ENCODE peak calls at places on chromosome 20, in six cellular contexts. M, O, B, P, H and X are unnamed samples.
A peak's percentile ranks its signal among the peaks of the same experiment; 100 is the strongest.

GRCh38 chr20:58554541-58554940 is 39.3 kb upstream of the APCDD1L start:
- ATAC-seq in P (no peak), O (no peak), B (no peak), M (no peak), H (no peak), X (no peak)

GRCh38 chr20:1134355-1134754 is 16.0 kb downstream of the PSMF1 start:
- ATAC-seq in M (no peak), B (no peak), P (no peak), H (no peak), O (no peak), X (no peak)

GRCh38 chr20:17648782-17649730 is 33.0 kb downstream of the RRBP1 start:
- ATAC-seq in O (peak; percentile 39), P (peak; percentile 69), H (peak; percentile 13), B (peak; percentile 67), M (peak; percentile 74), X (no peak)

GRCh38 chr20:34724172-34724571 is 20.0 kb downstream of the TP53INP2 start:
- ATAC-seq in M (no peak), O (no peak), B (no peak), P (no peak), H (peak; percentile 48), X (no peak)

GRCh38 chr20:50284811-50285375 is 94.3 kb downstream of the CEBPB start:
- ATAC-seq in O (no peak), B (no peak), M (peak; percentile 2), H (peak; percentile 3), P (peak; percentile 32), X (no peak)

GRCh38 chr20:62063981-62064787 is 1.5 kb downstream of the TAF4 start:
- ATAC-seq in H (peak; percentile 62), O (peak; percentile 1), P (no peak), M (no peak), B (no peak), X (no peak)

GRCh38 chr20:1287787-1288569 is 21.9 kb downstream of the SNPH start:
- ATAC-seq in M (no peak), H (no peak), O (no peak), B (no peak), P (no peak), X (no peak)

GRCh38 chr20:64100566-64100888 is 6.8 kb downstream of the NPBWR2 start:
- ATAC-seq in M (no peak), H (no peak), B (no peak), O (no peak), P (peak; percentile 9), X (no peak)

GRCh38 chr20:54221996-54222890 is 14.4 kb downstream of the PFDN4 start:
- ATAC-seq in O (no peak), M (no peak), B (no peak), H (peak; percentile 14), P (no peak), X (no peak)

GRCh38 chr20:50810063-50810462 is 15.2 kb downstream of the BCAS4 start:
- ATAC-seq in M (no peak), O (no peak), P (no peak), H (no peak), B (no peak), X (no peak)

GRCh38 chr20:37290158-37290810 is 829 bp downstream of the MANBAL start:
- ATAC-seq in M (no peak), P (no peak), B (peak; percentile 20), O (no peak), H (peak; percentile 13), X (no peak)

GRCh38 chr20:12925863-12926547 is 82.8 kb upstream of the SPTLC3 start:
- ATAC-seq in O (no peak), M (no peak), P (no peak), H (peak; percentile 18), B (no peak), X (no peak)

GRCh38 chr20:12925214-12925755 is 83.5 kb upstream of the SPTLC3 start:
- ATAC-seq in O (peak; percentile 89), P (peak; percentile 98), M (peak; percentile 93), H (peak; percentile 84), B (no peak), X (peak; percentile 75)

GRCh38 chr20:12927489-12927888 is 81.3 kb upstream of the SPTLC3 start:
- ATAC-seq in O (no peak), M (no peak), H (no peak), B (no peak), P (no peak), X (no peak)

GRCh38 chr20:12928358-12928754 is 80.4 kb upstream of the SPTLC3 start:
- ATAC-seq in P (no peak), B (no peak), M (peak; percentile 12), O (no peak), H (peak; percentile 24), X (no peak)

DNA sequence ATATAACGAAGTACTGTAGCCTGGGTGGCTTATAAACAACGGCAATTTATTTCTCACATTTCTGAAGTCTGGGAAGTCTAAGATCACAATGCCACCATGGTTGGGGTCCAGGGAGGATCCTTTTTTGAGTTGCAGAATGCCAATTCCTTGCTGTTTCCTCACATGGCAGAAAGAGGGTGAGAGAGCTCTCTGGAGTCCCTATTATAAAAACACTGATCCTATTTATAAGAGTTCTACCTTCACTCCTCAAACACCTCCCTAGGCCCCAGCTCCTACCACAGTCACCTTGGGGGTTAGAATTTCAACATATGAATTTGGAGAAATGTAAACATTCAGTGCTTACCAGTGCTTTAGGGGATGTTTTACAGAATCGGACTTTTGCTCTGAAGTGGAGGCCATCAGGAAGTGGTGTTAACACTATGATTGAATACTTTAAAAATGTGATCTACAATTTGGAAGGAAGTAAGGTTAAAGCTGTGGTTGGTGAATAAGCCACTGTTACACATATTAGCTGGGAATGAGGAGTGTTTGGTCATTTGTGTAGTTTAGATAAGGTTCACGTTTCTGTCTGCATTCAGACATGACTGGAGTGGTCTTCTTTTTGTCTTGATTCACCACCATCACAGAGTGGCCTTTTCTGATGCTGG is 79.9 kb upstream of the SPTLC3 start:
- ATAC-seq in M (peak; percentile 19), B (no peak), H (peak; percentile 59), O (no peak), P (no peak), X (no peak)
- H3K4me3 ChIP-seq in M (no peak overlapping the region), B (no peak overlapping the region), H (no peak overlapping the region), O (no peak overlapping the region), P (no peak overlapping the region), X (no peak overlapping the region)

DNA sequence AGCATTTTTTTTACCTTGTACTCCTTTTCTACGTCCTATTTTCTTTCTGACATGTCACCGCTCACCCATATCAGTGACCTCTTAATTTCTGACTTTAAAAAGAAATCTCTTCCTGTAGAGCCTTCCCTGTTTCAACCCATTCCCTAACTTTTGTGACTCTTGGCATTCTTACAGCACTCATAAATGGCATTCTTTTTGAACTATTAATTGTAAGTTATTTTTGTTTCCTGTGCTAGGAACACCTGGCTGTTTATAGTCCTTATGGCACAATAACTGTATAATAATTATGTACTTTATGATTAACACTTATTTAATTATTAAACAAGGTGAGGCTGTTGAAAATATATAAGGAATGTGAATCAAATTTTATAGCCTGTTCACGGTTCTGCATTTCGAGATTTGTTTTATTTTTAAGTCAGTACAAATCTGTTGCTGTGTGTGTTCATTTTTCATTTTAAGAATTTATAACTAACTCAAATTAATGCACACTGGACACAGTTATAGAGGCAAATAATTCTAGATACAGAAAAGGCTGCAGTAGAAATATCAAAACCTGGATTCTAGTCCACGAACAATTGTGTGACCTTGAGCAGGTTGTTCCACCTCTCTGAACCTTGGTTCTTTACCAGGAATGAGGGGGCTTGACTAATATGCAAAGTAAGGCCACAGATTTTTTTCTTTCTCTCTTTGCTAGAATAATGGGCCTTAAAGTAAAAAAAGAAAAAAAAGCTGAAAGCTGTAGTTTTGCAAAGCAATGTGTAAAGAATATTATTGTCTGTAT is 1.5 kb downstream of the KIZ start:
- ATAC-seq in O (no peak), P (no peak), B (no peak), H (no peak), M (no peak), X (no peak)
- H3K4me1 ChIP-seq in O (peaks cover 7% of the 10 kb centered on the region), P (peaks cover 2% of the 10 kb centered on the region), B (peaks cover 19% of the 10 kb centered on the region), H (peaks cover 51% of the 10 kb centered on the region), M (peaks cover 10% of the 10 kb centered on the region), X (peaks cover 26% of the 10 kb centered on the region)

GRCh38 chr20:3685341-3685740 is 3.5 kb upstream of the ADAM33 start:
- ATAC-seq in H (no peak), P (no peak), M (no peak), B (no peak), O (no peak), X (no peak)

GRCh38 chr20:3689978-3690377 is 8.2 kb upstream of the ADAM33 start:
- ATAC-seq in P (no peak), H (no peak), M (no peak), B (no peak), O (no peak), X (no peak)

GRCh38 chr20:3690413-3690812 is 8.6 kb upstream of the ADAM33 start:
- ATAC-seq in M (no peak), P (no peak), O (no peak), B (no peak), H (no peak), X (no peak)

GRCh38 chr20:3687655-3688054 is 5.8 kb upstream of the ADAM33 start:
- ATAC-seq in H (peak; percentile 47), O (peak; percentile 84), P (peak; percentile 64), M (peak; percentile 87), B (peak; percentile 87), X (peak; percentile 75)

GRCh38 chr20:3686867-3687321 is 5.1 kb upstream of the ADAM33 start:
- ATAC-seq in B (peak; percentile 50), H (no peak), P (no peak), M (peak; percentile 32), O (peak; percentile 87), X (peak; percentile 89)
- TF ChIP-seq EP300 in B (no peak), H (no peak), P (no peak), M (no peak), O (no peak), X (no peak)

GRCh38 chr20:24470031-24470781 is 777 bp downstream of the SYNDIG1 start:
- ATAC-seq in B (no peak), H (no peak), P (no peak), M (peak; percentile 75), O (no peak), X (no peak)

GRCh38 chr20:24472426-24472825 is 3.0 kb downstream of the SYNDIG1 start:
- ATAC-seq in O (no peak), P (no peak), M (no peak), B (no peak), H (no peak), X (no peak)

GRCh38 chr20:24468401-24469115 is 871 bp upstream of the SYNDIG1 start:
- ATAC-seq in H (no peak), P (no peak), O (no peak), B (no peak), M (no peak), X (no peak)

GRCh38 chr20:24470782-24471582 is 1.6 kb downstream of the SYNDIG1 start:
- ATAC-seq in H (no peak), M (peak; percentile 7), O (no peak), P (no peak), B (no peak), X (no peak)

DNA sequence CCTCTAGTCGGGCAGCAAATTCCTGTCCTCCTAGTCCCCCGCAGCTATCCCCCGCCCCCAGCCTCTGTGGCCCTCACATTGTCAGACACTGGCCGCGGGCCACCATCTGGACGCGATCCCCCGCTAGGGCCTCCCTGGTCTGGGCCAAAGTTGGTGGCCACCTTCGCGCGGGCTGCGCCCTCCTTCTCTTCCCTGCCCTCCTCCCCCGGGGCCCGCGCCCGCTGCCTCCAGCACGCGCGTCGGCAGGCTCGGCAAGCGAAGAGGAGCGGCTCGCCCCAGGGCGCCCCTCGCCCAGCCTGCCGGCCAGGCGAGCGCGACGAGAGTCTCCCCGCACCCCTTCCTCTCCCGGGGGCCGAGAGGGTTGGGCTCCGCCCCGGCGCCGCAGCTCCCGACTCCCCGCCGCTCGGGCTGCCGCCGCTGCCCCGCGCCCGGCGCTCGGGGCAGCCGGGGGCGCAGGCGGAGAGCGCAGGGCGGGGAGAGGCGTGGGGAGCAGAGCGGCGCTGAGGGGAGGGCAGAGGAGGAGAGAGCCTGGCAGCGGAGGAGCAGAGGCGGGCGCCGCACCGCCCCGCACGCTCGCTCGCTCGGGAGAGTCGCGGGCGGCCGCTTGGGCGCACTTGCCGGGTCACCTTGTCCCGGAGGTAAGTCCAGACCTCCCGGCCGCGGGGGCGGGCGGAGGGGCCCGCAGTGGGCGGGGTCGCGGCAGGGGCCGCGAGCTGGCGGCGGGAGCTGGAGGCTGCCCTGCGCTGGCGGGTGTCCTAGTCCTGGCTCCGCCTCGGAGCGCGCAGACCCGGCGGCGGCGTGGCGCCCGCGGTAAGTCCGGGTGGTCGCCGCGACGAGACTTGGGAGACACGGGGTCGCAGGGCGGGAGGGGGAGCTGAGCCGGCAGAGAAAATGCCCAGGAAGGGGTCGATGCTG is at the start of gene SYNDIG1:
- ATAC-seq in O (peak; percentile 6), H (peak; percentile 16), B (no peak), P (no peak), M (peak; percentile 78), X (peak; percentile 10)
- H3K4me3 ChIP-seq in O (peak within 1 kb of the TSS; percentile 41), H (no peak within 1 kb of the TSS), B (no peak within 1 kb of the TSS), P (no peak within 1 kb of the TSS), M (peak within 1 kb of the TSS; percentile 59), X (no peak within 1 kb of the TSS)